ENCODE peak calls at places on chromosomes 11 and 22, in six cellular contexts. U, A, Q, S, Z and K are unnamed samples.

GRCh38 chr11:133841279-133842043 is 3.9 kb downstream of the SPATA19 start:
- DNase-seq in U (no peak), A (no peak), Q (no peak), S (no peak), Z (no peak), K (peak; percentile 54)

GRCh38 chr11:1153951-1154487 is 3.7 kb upstream of the MUC5AC start:
- DNase-seq in U (no peak), A (peak; percentile 47), Q (peak; percentile 52), S (peak; percentile 55), Z (peak; percentile 68), K (peak; percentile 87)

GRCh38 chr11:119518746-119519382 is 95.9 kb upstream of the THY1 start:
- DNase-seq in U (no peak), A (no peak), Q (peak; percentile 69), S (peak; percentile 92), Z (no peak), K (no peak)

GRCh38 chr11:113462830-113463229 is 12.4 kb downstream of the DRD2 start:
- DNase-seq in U (no peak), A (no peak), Q (no peak), S (no peak), Z (no peak), K (no peak)

GRCh38 chr11:129167315-129167714 is 24.8 kb downstream of the ARHGAP32 start:
- DNase-seq in U (no peak), A (no peak), Q (no peak), S (no peak), Z (no peak), K (no peak)

GRCh38 chr11:33779849-33780528 is 5.7 kb upstream of the FBXO3 start:
- DNase-seq in U (no peak), A (no peak), Q (no peak), S (peak; percentile 57), Z (no peak), K (no peak)

GRCh38 chr11:61814958-61815789 is 1.6 kb downstream of the FADS1 start:
- DNase-seq in U (peak; percentile 74), A (peak; percentile 98), Q (peak; percentile 88), S (peak; percentile 99), Z (peak; percentile 93), K (peak; percentile 98)

GRCh38 chr11:102666331-102666957 is 39.1 kb downstream of the MMP27 start:
- DNase-seq in U (no peak), A (no peak), Q (peak; percentile 58), S (peak; percentile 57), Z (no peak), K (no peak)

GRCh38 chr11:125170406-125171031 is 6.0 kb downstream of the PKNOX2 start:
- DNase-seq in U (no peak), A (no peak), Q (no peak), S (peak; percentile 62), Z (no peak), K (no peak)

GRCh38 chr22:19674129-19674928 is 40.0 kb upstream of the SEPTIN5 start:
- DNase-seq in U (no peak), A (no peak), Q (no peak), S (peak; percentile 12), Z (peak; percentile 18), K (peak; percentile 40)

GRCh38 chr22:49923445-49923844 is 5.0 kb downstream of the CRELD2 start:
- DNase-seq in U (no peak), A (no peak), Q (peak; percentile 54), S (no peak), Z (no peak), K (no peak)

DNA sequence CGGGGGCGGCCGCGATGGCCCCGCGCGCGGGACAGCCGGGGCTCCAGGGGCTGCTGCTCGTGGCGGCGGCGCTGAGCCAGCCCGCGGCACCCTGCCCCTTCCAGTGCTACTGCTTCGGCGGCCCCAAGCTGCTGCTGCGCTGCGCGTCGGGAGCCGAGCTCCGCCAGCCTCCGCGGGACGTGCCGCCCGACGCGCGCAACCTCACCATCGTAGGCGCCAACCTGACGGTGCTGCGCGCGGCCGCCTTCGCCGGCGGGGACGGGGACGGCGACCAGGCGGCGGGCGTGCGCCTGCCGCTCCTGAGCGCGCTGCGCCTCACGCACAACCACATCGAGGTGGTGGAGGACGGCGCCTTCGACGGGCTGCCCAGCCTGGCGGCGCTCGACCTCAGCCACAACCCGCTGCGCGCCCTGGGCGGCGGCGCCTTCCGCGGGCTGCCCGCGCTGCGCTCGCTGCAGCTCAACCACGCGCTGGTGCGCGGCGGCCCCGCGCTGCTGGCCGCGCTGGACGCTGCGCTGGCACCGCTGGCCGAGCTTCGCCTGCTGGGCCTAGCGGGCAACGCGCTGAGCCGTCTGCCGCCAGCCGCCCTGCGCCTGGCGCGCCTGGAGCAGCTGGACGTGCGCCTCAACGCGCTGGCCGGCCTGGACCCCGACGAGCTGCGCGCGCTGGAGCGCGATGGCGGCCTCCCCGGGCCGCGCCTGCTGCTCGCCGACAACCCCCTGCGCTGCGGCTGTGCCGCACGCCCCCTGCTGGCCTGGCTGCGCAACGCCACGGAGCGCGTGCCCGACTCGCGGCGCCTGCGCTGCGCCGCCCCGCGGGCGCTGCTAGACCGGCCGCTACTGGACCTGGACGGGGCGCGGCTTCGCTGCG is 697 bp downstream of the TPBGL start:
- DNase-seq in U (peak; percentile 93), A (peak; percentile 89), Q (peak; percentile 82), S (peak; percentile 97), Z (peak; percentile 95), K (peak; percentile 98)
- TF ChIP-seq CTCF in U (peak; percentile 93), A (peak; percentile 81), Q (peak; percentile 53), S (peak; percentile 94), Z (peak; percentile 97), K (peak; percentile 92)

DNA sequence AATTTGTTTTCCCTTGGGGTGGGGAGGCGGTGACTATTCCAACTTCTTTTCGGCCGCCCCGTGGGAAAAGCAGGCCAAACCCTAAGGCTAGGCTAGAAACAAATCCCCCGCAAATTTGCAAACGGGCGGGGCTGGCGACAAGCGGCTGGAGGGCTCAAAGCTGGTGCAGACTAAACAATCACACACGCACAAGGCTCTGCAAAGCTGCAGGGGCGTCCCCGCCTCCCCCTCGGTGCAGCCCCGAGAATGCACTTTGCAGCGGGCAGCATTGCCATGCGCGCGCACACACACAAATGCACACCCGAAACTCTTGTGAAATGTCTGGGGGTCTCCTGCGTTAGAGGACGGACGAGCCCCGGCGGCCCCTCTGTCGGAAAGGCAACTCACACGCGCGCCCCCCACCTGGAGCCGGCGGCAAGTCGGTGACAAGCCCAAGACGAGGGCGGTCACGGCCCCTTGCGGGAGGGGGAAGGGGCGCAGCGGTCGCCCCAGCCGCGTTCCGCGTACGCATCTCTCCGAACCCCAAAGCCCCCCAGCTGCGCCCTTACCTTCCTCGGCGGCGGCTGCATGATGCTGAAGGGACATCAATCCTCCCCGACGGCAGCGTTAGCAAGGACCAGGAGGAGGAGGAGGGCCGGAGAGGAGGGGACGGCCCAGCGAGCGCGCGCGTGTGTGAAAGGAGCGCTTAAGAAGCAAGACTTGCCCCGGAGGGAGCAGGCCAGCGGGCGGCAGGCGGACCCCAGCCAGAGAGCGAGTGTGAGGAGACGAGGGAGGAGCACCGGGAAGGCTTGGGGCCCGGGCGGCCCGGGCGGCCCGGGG is 600 bp downstream of the FCHSD2 start:
- DNase-seq in U (no peak), A (peak; percentile 87), Q (peak; percentile 93), S (peak; percentile 89), Z (peak; percentile 85), K (peak; percentile 89)
- TF ChIP-seq CTCF in U (no peak), A (no peak), Q (no peak), S (no peak), Z (no peak), K (no peak)

GRCh38 chr11:59965424-59965823 is 1.6 kb downstream of the OOSP4A start:
- DNase-seq in U (no peak), A (no peak), Q (no peak), S (no peak), Z (no peak), K (no peak)

GRCh38 chr11:59957094-59957493 is 6.7 kb upstream of the OOSP4A start:
- DNase-seq in U (no peak), A (no peak), Q (no peak), S (no peak), Z (no peak), K (no peak)

GRCh38 chr11:59962103-59962474 is 1.7 kb upstream of the OOSP4A start:
- DNase-seq in U (no peak), A (no peak), Q (no peak), S (no peak), Z (no peak), K (no peak)

GRCh38 chr11:59963733-59964132 is at the start of gene OOSP4A:
- DNase-seq in U (no peak), A (no peak), Q (no peak), S (no peak), Z (no peak), K (no peak)

GRCh38 chr11:59960502-59961381 is 3.1 kb upstream of the OOSP4A start:
- DNase-seq in U (no peak), A (no peak), Q (peak; percentile 10), S (no peak), Z (no peak), K (no peak)
- TF ChIP-seq CTCF in U (no peak), A (no peak), Q (no peak), S (no peak), Z (no peak), K (no peak)

GRCh38 chr22:22032099-22032905 is 49.7 kb upstream of the TOP3B start:
- DNase-seq in U (no peak), A (no peak), Q (peak; percentile 39), S (no peak), Z (no peak), K (no peak)

GRCh38 chr22:22031183-22031560 is 48.6 kb upstream of the TOP3B start:
- DNase-seq in U (no peak), A (no peak), Q (peak; percentile 29), S (no peak), Z (no peak), K (no peak)

GRCh38 chr22:22031571-22031970 is 49.0 kb upstream of the TOP3B start:
- DNase-seq in U (no peak), A (no peak), Q (no peak), S (no peak), Z (no peak), K (no peak)

GRCh38 chr22:22032906-22033802 is 50.6 kb upstream of the TOP3B start:
- DNase-seq in U (no peak), A (no peak), Q (no peak), S (no peak), Z (no peak), K (no peak)

DNA sequence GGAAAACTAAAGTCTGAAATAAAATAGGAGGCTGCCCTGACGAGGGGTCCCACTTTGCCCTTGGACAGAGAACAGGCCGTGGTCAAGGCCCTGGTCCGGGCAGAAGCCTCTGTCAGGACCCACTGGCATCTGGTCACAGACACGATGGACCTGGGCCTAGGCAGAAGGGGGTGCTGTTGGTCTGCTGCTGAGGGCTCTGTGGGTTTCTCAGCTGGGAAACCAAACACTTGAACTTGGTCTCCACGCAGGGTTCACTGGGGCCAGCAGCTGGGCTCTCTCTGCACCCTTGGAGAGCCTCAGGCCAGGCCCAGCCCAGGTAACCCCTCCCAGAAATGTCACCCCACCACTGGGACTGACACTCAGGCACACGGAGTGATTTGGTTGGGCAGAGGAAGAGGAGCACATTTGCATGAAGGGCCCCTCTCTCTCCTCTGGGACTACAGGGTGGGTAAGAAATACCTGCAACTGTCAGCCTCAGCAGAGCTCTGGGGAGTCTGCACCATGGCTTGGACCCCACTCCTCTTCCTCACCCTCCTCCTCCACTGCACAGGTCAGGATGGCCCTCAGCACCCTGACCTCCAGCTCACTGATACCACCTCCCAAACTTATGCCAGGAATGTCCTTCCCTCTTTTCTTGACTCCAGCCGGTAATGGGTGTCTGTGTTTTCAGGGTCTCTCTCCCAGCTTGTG is 48.1 kb upstream of the TOP3B start:
- DNase-seq in U (no peak), A (no peak), Q (peak; percentile 62), S (peak; percentile 86), Z (no peak), K (no peak)
- TF ChIP-seq CTCF in U (peak; percentile 4), A (no peak), Q (peak; percentile 59), S (peak; percentile 76), Z (peak; percentile 50), K (peak; percentile 28)

GRCh38 chr11:111585371-111585770 is 16.9 kb upstream of the SIK2 start:
- DNase-seq in U (no peak), A (peak; percentile 57), Q (no peak), S (no peak), Z (no peak), K (no peak)
- TF ChIP-seq CTCF in U (no peak), A (no peak), Q (no peak), S (no peak), Z (no peak), K (no peak)

GRCh38 chr22:45462034-45462655 is 40.5 kb upstream of the FBLN1 start:
- DNase-seq in U (no peak), A (no peak), Q (peak; percentile 38), S (peak; percentile 61), Z (no peak), K (no peak)
- TF ChIP-seq CTCF in U (no peak), A (no peak), Q (peak; percentile 52), S (peak; percentile 76), Z (peak; percentile 56), K (peak; percentile 25)